ENCODE peak calls at places on chromosomes 11 and 22, in eight cellular contexts. U, N, D, E, L, H, O and W are unnamed samples.

GRCh38 chr11:128688896-128689546 is 4.9 kb upstream of the FLI1 start:
- DNase-seq in U (no peak), H (no peak), N (peak), L (no peak), D (no peak), E (no peak), O (no peak), W (no peak)

GRCh38 chr11:113192121-113192925 is 122.1 kb upstream of the TTC12 start:
- DNase-seq in N (peak), L (no peak), U (no peak), H (no peak), O (no peak), D (no peak), E (no peak), W (no peak)

GRCh38 chr22:30857103-30857502 is 111.5 kb downstream of the MORC2 start:
- DNase-seq in U (no peak), O (no peak), L (no peak), H (no peak), N (no peak), D (no peak), E (no peak), W (no peak)

GRCh38 chr11:85685820-85686459 is at the start of gene CCDC89:
- DNase-seq in D (no peak), H (no peak), O (peak), E (no peak), U (peak), N (peak), L (peak), W (no peak)

GRCh38 chr11:91872216-91872615 is 352.4 kb upstream of the FAT3 start:
- DNase-seq in D (no peak), N (no peak), U (no peak), E (no peak), L (no peak), O (no peak), H (no peak), W (no peak)

GRCh38 chr11:112320668-112321067 is 60.0 kb upstream of the PLET1 start:
- DNase-seq in U (no peak), N (no peak), E (no peak), D (no peak), O (no peak), L (no peak), H (no peak), W (no peak)

GRCh38 chr11:2377511-2378443 is 667 bp downstream of the CD81 start:
- DNase-seq in E (peak), N (peak), O (no peak), L (no peak), D (peak), H (peak), U (peak), W (peak)

GRCh38 chr11:57378166-57378565 is 2.8 kb downstream of the PRG3 start:
- DNase-seq in U (no peak), N (no peak), D (no peak), H (no peak), E (no peak), O (no peak), L (no peak), W (no peak)

GRCh38 chr22:19657252-19658056 is 56.8 kb upstream of the SEPTIN5 start:
- DNase-seq in O (no peak), H (no peak), L (no peak), E (no peak), U (no peak), D (no peak), N (no peak), W (no peak)

GRCh38 chr11:65779919-65780769 is 632 bp downstream of the AP5B1 start:
- DNase-seq in U (no peak), L (no peak), D (peak), N (peak), H (peak), E (peak), O (peak), W (peak)

GRCh38 chr11:130606781-130607511 is 158.5 kb downstream of the ADAMTS15 start:
- DNase-seq in H (no peak), N (no peak), O (no peak), L (no peak), U (peak), E (no peak), D (no peak), W (peak)

GRCh38 chr11:57646756-57647303 is 2.9 kb downstream of the YPEL4 start:
- DNase-seq in N (no peak), O (no peak), U (no peak), D (no peak), E (no peak), H (no peak), L (no peak), W (no peak)

GRCh38 chr11:127268956-127269355 is 268.4 kb upstream of the KIRREL3 start:
- DNase-seq in N (no peak), D (no peak), L (no peak), E (no peak), U (no peak), O (no peak), H (no peak), W (no peak)

GRCh38 chr11:58034471-58034870 is 3.7 kb downstream of the OR6Q1 start:
- DNase-seq in H (no peak), U (no peak), N (no peak), O (no peak), E (no peak), D (no peak), L (no peak), W (no peak)

GRCh38 chr22:43337385-43337784 is 5.8 kb downstream of the SCUBE1 start:
- DNase-seq in D (no peak), N (no peak), H (no peak), U (no peak), L (no peak), E (no peak), O (no peak), W (no peak)

GRCh38 chr11:14907411-14908213 is 15.6 kb upstream of the CYP2R1 start:
- DNase-seq in E (peak), H (peak), N (peak), L (peak), O (peak), D (peak), U (peak), W (peak)

GRCh38 chr11:118401880-118402590 is 629 bp downstream of the ATP5MG start:
- DNase-seq in D (no peak), N (peak), L (no peak), H (no peak), O (peak), E (no peak), U (no peak), W (no peak)

GRCh38 chr11:126327280-126328000 is 23.6 kb downstream of the DCPS start:
- DNase-seq in E (no peak), D (no peak), H (no peak), O (no peak), N (no peak), U (no peak), L (no peak), W (no peak)

GRCh38 chr11:12673601-12673923 is 659 bp upstream of the TEAD1 start:
- DNase-seq in N (no peak), L (no peak), O (no peak), E (no peak), H (no peak), D (no peak), U (no peak), W (no peak)

GRCh38 chr22:36384766-36385400 is 2.9 kb downstream of the MYH9 start:
- DNase-seq in E (no peak), N (peak), O (no peak), D (peak), U (peak), H (peak), L (no peak), W (peak)

GRCh38 chr11:68401856-68402255 is 58.7 kb upstream of the PPP6R3 start:
- DNase-seq in O (no peak), N (no peak), L (no peak), E (no peak), H (no peak), U (no peak), D (no peak), W (no peak)

GRCh38 chr22:19641254-19641982 is 72.9 kb upstream of the SEPTIN5 start:
- DNase-seq in D (no peak), H (no peak), U (no peak), N (peak), E (no peak), O (no peak), L (no peak), W (peak)

GRCh38 chr11:86748296-86748695 is 52.0 kb upstream of the PRSS23 start:
- DNase-seq in D (no peak), U (no peak), H (no peak), N (no peak), L (no peak), E (no peak), O (no peak), W (no peak)

GRCh38 chr11:19602406-19602805 is 110.2 kb upstream of the NAV2 start:
- DNase-seq in O (no peak), H (no peak), L (no peak), U (no peak), D (no peak), E (no peak), N (no peak), W (no peak)

GRCh38 chr11:86574493-86575207 is 97.8 kb downstream of the ME3 start:
- DNase-seq in D (no peak), H (no peak), E (no peak), U (no peak), O (no peak), N (no peak), L (no peak), W (no peak)

GRCh38 chr11:12791245-12791644 is 117.0 kb downstream of the TEAD1 start:
- DNase-seq in H (no peak), O (no peak), N (no peak), D (no peak), U (no peak), L (no peak), E (no peak), W (no peak)